ENCODE peak calls at places on chromosomes 5 and 9, in six cellular contexts. S is endothelial cell, U is heart left ventricle, X is BE2C, J is fibroblast of lung, R is AG04450. E is an unnamed sample.

GRCh38 chr9:121281614-121282291 is 13.8 kb downstream of the GSN start:
- DNase-seq in X (no peak), J (peak), R (no peak), U (peak), S (no peak), E (peak)

GRCh38 chr5:113176734-113177133 is 200.1 kb downstream of the DCP2 start:
- DNase-seq in S (no peak), R (no peak), X (no peak), J (no peak), U (no peak), E (no peak)

GRCh38 chr5:310941-311434 is 10.5 kb upstream of the AHRR start:
- DNase-seq in S (no peak), J (peak), R (no peak), X (no peak), U (no peak), E (no peak)

GRCh38 chr5:104751969-104752368 is 1189.4 kb upstream of the NUDT12 start:
- DNase-seq in R (no peak), J (no peak), S (no peak), U (no peak), X (no peak), E (no peak)

GRCh38 chr5:132094393-132095076 is 20.9 kb downstream of the CSF2 start:
- DNase-seq in R (peak), S (no peak), J (peak), X (no peak), U (no peak), E (no peak)

GRCh38 chr9:33170464-33171156 is 3.5 kb upstream of the B4GALT1 start:
- DNase-seq in U (peak), R (no peak), X (peak), S (no peak), J (no peak), E (peak)

GRCh38 chr5:141757402-141757801 is 75.4 kb upstream of the ARAP3 start:
- DNase-seq in S (peak), R (no peak), J (peak), U (no peak), X (peak), E (no peak)

GRCh38 chr5:124908603-124909451 is 162.4 kb upstream of the ZNF608 start:
- DNase-seq in U (no peak), J (peak), R (no peak), S (no peak), X (no peak), E (no peak)

GRCh38 chr9:111598730-111599091 is 736 bp downstream of the PTGR1 start:
- DNase-seq in J (peak), S (peak), X (no peak), U (no peak), R (no peak), E (peak)

GRCh38 chr9:17906841-17907779 is 328.2 kb downstream of the SH3GL2 start:
- DNase-seq in J (no peak), X (no peak), S (no peak), U (no peak), R (no peak), E (no peak)

GRCh38 chr9:128899566-128900322 is 17.8 kb downstream of the LRRC8A start:
- DNase-seq in S (no peak), U (no peak), X (no peak), R (no peak), J (no peak), E (no peak)

GRCh38 chr5:16918891-16919671 is 17.0 kb downstream of the MYO10 start:
- DNase-seq in U (no peak), S (no peak), R (no peak), J (no peak), X (no peak), E (no peak)

GRCh38 chr9:22079873-22080341 is 70.8 kb upstream of the CDKN2B start:
- DNase-seq in R (peak), J (peak), X (no peak), U (no peak), S (no peak), E (no peak)

GRCh38 chr5:172713113-172713808 is 57.7 kb downstream of the DUSP1 start:
- DNase-seq in X (peak), U (peak), R (no peak), J (no peak), S (peak), E (peak)

GRCh38 chr9:133577463-133578112 is 31.6 kb downstream of the FAM163B start:
- DNase-seq in S (no peak), J (no peak), X (no peak), R (no peak), U (no peak), E (no peak)

GRCh38 chr9:117720555-117720954 is 16.4 kb downstream of the TLR4 start:
- DNase-seq in S (no peak), U (peak), X (peak), R (no peak), J (no peak), E (peak)

GRCh38 chr9:74846771-74847170 is 41.0 kb downstream of the TRPM6 start:
- DNase-seq in X (no peak), U (no peak), S (no peak), J (peak), R (no peak), E (no peak)

GRCh38 chr9:15372385-15373200 is 50.1 kb upstream of the SNAPC3 start:
- DNase-seq in U (no peak), S (no peak), J (peak), R (no peak), X (no peak), E (no peak)

GRCh38 chr5:148913985-148914421 is 87.6 kb downstream of the ADRB2 start:
- DNase-seq in U (no peak), R (peak), X (no peak), J (peak), S (no peak), E (no peak)

GRCh38 chr5:170805666-170806065 is 22.1 kb downstream of the GABRP start:
- DNase-seq in U (no peak), R (no peak), S (no peak), J (no peak), X (no peak), E (no peak)

DNA sequence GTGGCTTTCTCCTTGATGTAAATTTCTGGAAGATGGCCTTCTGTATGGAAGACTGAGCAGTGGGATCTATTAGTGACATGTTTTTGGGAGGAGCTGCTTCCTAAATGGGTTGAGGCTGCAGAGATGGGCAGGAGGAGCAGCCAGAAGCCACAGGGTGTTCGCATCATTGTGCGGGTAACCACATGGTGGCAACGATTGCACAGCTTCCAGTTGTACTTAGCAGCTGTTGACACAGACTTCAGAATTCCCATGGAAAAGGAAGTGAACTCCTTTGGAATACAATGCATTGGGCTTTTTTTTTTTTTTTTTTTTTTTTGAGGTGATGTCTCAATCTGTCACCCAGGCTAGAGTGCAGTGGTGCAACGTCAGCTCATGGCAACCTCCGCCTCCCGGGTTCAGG is 297.3 kb downstream of the NR3C1 start:
- DNase-seq in U (peak), S (peak), J (peak), X (peak), R (no peak), E (peak)
- TF ChIP-seq CTCF in U (peak), S (no peak), J (peak), X (peak), R (peak), E (peak)

GRCh38 chr5:23302438-23302837 is 205.0 kb upstream of the PRDM9 start:
- DNase-seq in J (no peak), X (no peak), S (no peak), R (no peak), U (no peak), E (no peak)
- TF ChIP-seq CTCF in J (no peak), X (peak), S (no peak), R (no peak), U (no peak), E (no peak)

DNA sequence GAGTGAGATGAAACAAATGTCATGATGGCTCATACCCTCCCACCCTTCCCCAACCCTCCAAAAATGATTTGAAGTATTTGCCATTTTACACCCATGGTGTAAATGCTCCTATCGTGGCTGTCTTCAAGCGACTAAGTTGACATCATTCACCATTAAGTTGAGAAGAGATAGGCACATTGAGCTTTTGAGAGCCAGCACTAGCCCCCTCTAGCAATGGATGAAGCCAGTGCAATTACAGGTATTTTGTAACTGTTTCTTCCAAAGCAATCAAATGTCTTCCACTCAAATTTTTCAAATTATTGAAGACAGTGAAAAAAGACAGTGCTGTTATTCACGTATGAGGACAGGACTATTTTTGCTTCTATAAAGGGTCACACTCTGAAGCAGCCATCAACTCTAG is 371.5 kb upstream of the KLF4 start:
- DNase-seq in S (no peak), U (no peak), X (no peak), R (no peak), J (no peak), E (no peak)
- TF ChIP-seq CTCF in S (no peak), U (peak), X (no peak), R (no peak), J (no peak), E (no peak)

GRCh38 chr9:134641173-134641985 is at the start of gene COL5A1:
- DNase-seq in X (peak), S (peak), U (peak), J (peak), R (peak), E (peak)
- TF ChIP-seq CTCF in X (no peak), S (no peak), U (peak), J (no peak), R (no peak), E (peak)

GRCh38 chr9:99819484-99820329 is 2.0 kb upstream of the NR4A3 start:
- DNase-seq in R (peak), X (peak), U (peak), J (peak), S (peak), E (peak)
- TF ChIP-seq CTCF in R (no peak), X (no peak), U (peak), J (peak), S (no peak), E (no peak)

GRCh38 chr9:35510366-35510744 is 20.4 kb downstream of the RUSC2 start:
- DNase-seq in R (no peak), S (no peak), U (no peak), J (no peak), X (no peak), E (no peak)

GRCh38 chr9:35510745-35511428 is 21.0 kb downstream of the RUSC2 start:
- DNase-seq in J (peak), U (peak), X (no peak), R (peak), S (no peak), E (peak)

GRCh38 chr9:35508069-35508468 is 18.2 kb downstream of the RUSC2 start:
- DNase-seq in J (peak), U (no peak), S (no peak), X (no peak), R (no peak), E (no peak)

GRCh38 chr9:35515766-35516165 is 25.9 kb downstream of the RUSC2 start:
- DNase-seq in R (no peak), S (no peak), X (no peak), J (peak), U (no peak), E (no peak)

GRCh38 chr9:35511453-35511852 is 21.5 kb downstream of the RUSC2 start:
- DNase-seq in X (no peak), S (no peak), R (no peak), U (no peak), J (no peak), E (no peak)
- TF ChIP-seq CTCF in X (no peak), S (no peak), R (no peak), U (no peak), J (no peak), E (no peak)

GRCh38 chr9:80509358-80509757 is 937.6 kb downstream of the TLE4 start:
- DNase-seq in J (no peak), X (no peak), R (no peak), U (no peak), S (no peak), E (no peak)
- TF ChIP-seq CTCF in J (no peak), X (peak), R (peak), U (no peak), S (no peak), E (no peak)